ENCODE peak calls at places on chromosomes 13 and 19, in ten cellular contexts. H is HT-29; X is WERI-Rb-1; L is NK-92 treated with Interleukin-12 subunit alpha and Interleukin-12 subunit beta, amount 100 ng/mL, for 24 hours; U is colonic mucosa; Y is T-cell; N is T-helper 2 cell; O is osteocyte; B is T47D; K is stimulated activated CD4-positive, alpha-beta T cell treated with anti-CD3 and anti-CD28 coated beads, Interleukin-15, amount 100 ng/mL, for 1 hour. A is an unnamed sample.

GRCh38 chr19:35015576-35016351 is 14.5 kb upstream of the SCN1B start:
- DNase-seq in O (no peak), L (no peak), B (no peak), U (no peak), X (no peak), K (no peak), N (no peak), Y (no peak), H (no peak), A (no peak)

GRCh38 chr13:33383724-33384577 is 98.4 kb upstream of the STARD13 start:
- DNase-seq in U (no peak), H (no peak), B (no peak), K (no peak), L (no peak), O (no peak), Y (no peak), X (no peak), N (no peak), A (peak)

GRCh38 chr19:42528354-42529247 is at the start of gene CEACAM1:
- DNase-seq in L (peak), B (peak), Y (peak), O (no peak), H (peak), U (peak), X (no peak), K (peak), N (peak), A (peak)

GRCh38 chr19:38831142-38831605 is 420 bp downstream of the ECH1 start:
- DNase-seq in O (no peak), L (no peak), N (no peak), U (peak), Y (no peak), X (peak), H (peak), K (no peak), B (peak), A (peak)

GRCh38 chr19:7908742-7909461 is 5.2 kb downstream of the MAP2K7 start:
- DNase-seq in B (no peak), U (no peak), L (no peak), O (no peak), Y (no peak), H (no peak), K (no peak), X (no peak), N (no peak), A (no peak)

GRCh38 chr19:47479701-47480503 is 4.1 kb downstream of the KPTN start:
- DNase-seq in L (no peak), Y (no peak), H (no peak), O (no peak), N (no peak), U (peak), X (no peak), B (no peak), K (no peak), A (peak)

GRCh38 chr19:15831626-15832025 is 16.2 kb upstream of the OR10H1 start:
- DNase-seq in H (no peak), K (no peak), N (no peak), L (no peak), X (no peak), U (no peak), B (no peak), O (no peak), Y (no peak), A (no peak)

GRCh38 chr13:78881054-78881453 is 222.1 kb upstream of the OBI1 start:
- DNase-seq in L (no peak), X (no peak), Y (no peak), K (no peak), U (no peak), B (no peak), O (no peak), H (no peak), N (no peak), A (no peak)

GRCh38 chr13:44930907-44931676 is 58.2 kb downstream of the NUFIP1 start:
- DNase-seq in Y (no peak), N (no peak), U (no peak), X (no peak), K (no peak), H (no peak), B (no peak), L (no peak), O (no peak), A (no peak)

GRCh38 chr19:10915511-10916091 is 12.8 kb downstream of the YIPF2 start:
- DNase-seq in H (no peak), O (no peak), U (no peak), K (no peak), B (no peak), X (no peak), N (no peak), Y (no peak), L (no peak), A (no peak)

GRCh38 chr19:1274852-1275259 is 474 bp upstream of the FAM174C start:
- DNase-seq in O (no peak), Y (no peak), N (no peak), B (no peak), X (peak), U (no peak), H (no peak), L (no peak), K (no peak), A (no peak)